ENCODE peak calls at places on chromosomes 1 and 21, in eight cellular contexts. D is germinal center, N is caudate nucleus, T is left colon, H is SJSA1, Y is SK-MEL-5, V is foreskin fibroblast, U is T-helper 2 cell. K is an unnamed sample.

GRCh38 chr1:179080866-179081695 is 789 bp upstream of the TOR3A start:
- DNase-seq in D (peak), T (no peak), Y (no peak), U (peak), H (no peak), V (no peak), N (no peak), K (no peak)

GRCh38 chr1:182845379-182845778 is 6.2 kb downstream of the DHX9 start:
- DNase-seq in D (no peak), Y (no peak), T (no peak), V (no peak), N (no peak), H (no peak), U (no peak), K (no peak)

GRCh38 chr1:104636581-104636980 is 886.9 kb downstream of the AMY1C start:
- DNase-seq in H (no peak), T (no peak), U (no peak), Y (peak), N (no peak), D (no peak), V (peak), K (no peak)

GRCh38 chr1:80218112-80218511 is 1211.6 kb upstream of the ADGRL4 start:
- DNase-seq in U (no peak), V (peak), T (no peak), N (no peak), H (peak), D (no peak), Y (peak), K (no peak)

GRCh38 chr1:33366766-33367487 is 46.0 kb upstream of the A3GALT2 start:
- DNase-seq in N (no peak), H (no peak), V (no peak), D (no peak), Y (no peak), U (no peak), T (no peak), K (no peak)

GRCh38 chr1:63935148-63935547 is 161.3 kb downstream of the ROR1 start:
- DNase-seq in N (no peak), D (no peak), V (peak), Y (peak), H (no peak), T (no peak), U (no peak), K (no peak)

GRCh38 chr1:78520216-78520615 is 29.4 kb downstream of the PTGFR start:
- DNase-seq in N (no peak), H (no peak), D (no peak), T (no peak), V (no peak), Y (no peak), U (no peak), K (no peak)

GRCh38 chr1:248821641-248822040 is 4.1 kb downstream of the SH3BP5L start:
- DNase-seq in N (no peak), D (no peak), H (no peak), V (no peak), Y (no peak), U (no peak), T (no peak), K (peak)

GRCh38 chr1:181100015-181100905 is 11.8 kb downstream of the IER5 start:
- DNase-seq in V (no peak), T (no peak), Y (no peak), N (no peak), D (no peak), U (peak), H (peak), K (no peak)

GRCh38 chr21:16011719-16012118 is 281.9 kb downstream of the USP25 start:
- DNase-seq in H (no peak), Y (no peak), D (no peak), T (no peak), U (no peak), N (no peak), V (no peak), K (no peak)

GRCh38 chr1:228289239-228289849 is 81.5 kb downstream of the OBSCN start:
- DNase-seq in N (no peak), T (no peak), Y (no peak), H (no peak), U (no peak), D (no peak), V (no peak), K (no peak)

GRCh38 chr1:218347713-218348627 is 2.8 kb downstream of the TGFB2 start:
- DNase-seq in U (no peak), N (no peak), Y (no peak), H (peak), T (no peak), D (no peak), V (peak), K (no peak)

GRCh38 chr1:111920221-111921024 is 69.0 kb downstream of the KCND3 start:
- DNase-seq in U (no peak), H (no peak), D (no peak), N (no peak), V (no peak), T (no peak), Y (no peak), K (no peak)

GRCh38 chr1:25619101-25619890 is 2.7 kb downstream of the MAN1C1 start:
- DNase-seq in Y (peak), D (peak), H (peak), T (peak), V (peak), N (peak), U (no peak), K (peak)

GRCh38 chr1:22969224-22969829 is 3.3 kb downstream of the LACTBL1 start:
- DNase-seq in U (no peak), D (no peak), V (peak), H (no peak), N (no peak), T (peak), Y (peak), K (no peak)

GRCh38 chr1:46171872-46172271 is 3.0 kb upstream of the TSPAN1 start:
- DNase-seq in U (no peak), V (no peak), H (no peak), Y (no peak), D (no peak), N (no peak), T (no peak), K (no peak)

GRCh38 chr1:49106438-49106837 is 329.7 kb upstream of the BEND5 start:
- DNase-seq in H (no peak), Y (no peak), N (no peak), V (no peak), D (no peak), T (no peak), U (no peak), K (no peak)

GRCh38 chr1:219810451-219810850 is 117.9 kb downstream of the SLC30A10 start:
- DNase-seq in D (no peak), Y (no peak), U (no peak), H (no peak), N (no peak), T (no peak), V (peak), K (no peak)

GRCh38 chr1:31335007-31335406 is 37.9 kb downstream of the FABP3 start:
- DNase-seq in D (peak), H (peak), U (no peak), T (no peak), N (no peak), V (peak), Y (peak), K (no peak)

GRCh38 chr1:1144122-1144842 is 28.4 kb upstream of the C1orf159 start:
- DNase-seq in V (no peak), D (peak), H (no peak), T (peak), N (no peak), Y (no peak), U (no peak), K (peak)

GRCh38 chr1:209434066-209434465 is 149.4 kb upstream of the CAMK1G start:
- DNase-seq in H (no peak), N (no peak), V (peak), T (no peak), Y (no peak), D (no peak), U (no peak), K (no peak)

GRCh38 chr1:32969556-32969955 is 4.9 kb upstream of the RNF19B start:
- DNase-seq in U (no peak), T (no peak), H (no peak), Y (peak), N (no peak), D (no peak), V (peak), K (no peak)

GRCh38 chr1:99818063-99818699 is 32.0 kb upstream of the AGL start:
- DNase-seq in Y (no peak), V (peak), T (no peak), U (no peak), N (no peak), D (no peak), H (no peak), K (no peak)

GRCh38 chr1:184752656-184753055 is 2.0 kb downstream of the EDEM3 start:
- DNase-seq in H (no peak), U (no peak), T (no peak), Y (no peak), N (no peak), D (no peak), V (no peak), K (no peak)

GRCh38 chr1:84298336-84298687 is 3.2 kb upstream of the SAMD13 start:
- DNase-seq in D (peak), V (peak), H (no peak), N (peak), U (peak), Y (peak), T (peak), K (peak)

GRCh38 chr1:188599313-188599712 is 1770.6 kb downstream of the PLA2G4A start:
- DNase-seq in H (no peak), N (no peak), Y (peak), V (no peak), D (no peak), T (no peak), U (no peak), K (no peak)

GRCh38 chr1:91741301-91741700 is 144.7 kb downstream of the TGFBR3 start:
- DNase-seq in Y (no peak), U (no peak), D (no peak), H (no peak), V (peak), T (no peak), N (no peak), K (no peak)

GRCh38 chr21:31354604-31355443 is 10.8 kb upstream of the TIAM1 start:
- DNase-seq in N (no peak), V (peak), T (no peak), D (no peak), Y (no peak), H (peak), U (peak), K (no peak)

GRCh38 chr1:32352831-32353383 is 9.4 kb downstream of the FAM229A start:
- DNase-seq in T (no peak), D (no peak), V (no peak), N (no peak), H (no peak), Y (no peak), U (no peak), K (no peak)

GRCh38 chr1:184563308-184563707 is 176.5 kb downstream of the C1orf21 start:
- DNase-seq in H (peak), V (peak), D (no peak), T (no peak), U (no peak), Y (peak), N (no peak), K (no peak)

GRCh38 chr21:38273745-38274544 is 17.2 kb downstream of the KCNJ15 start:
- DNase-seq in H (no peak), Y (no peak), D (no peak), T (no peak), V (no peak), N (no peak), U (no peak), K (no peak)

K was measured in Peyer's patch.